ENCODE peak calls at places on chromosomes 6 and 20, in seven cellular contexts. One of them, this sample, is unnamed.

GRCh38 chr6:45480697-45481415 is 103.1 kb upstream of the SUPT3H start:
- DNase-seq in heart right ventricle: no peak
- DNase-seq in GM06990: no peak
- DNase-seq in naive thymus-derived CD4-positive, alpha-beta T cell: no peak
- DNase-seq in CD8-positive, alpha-beta memory T cell: no peak
- DNase-seq in HepG2: no peak
- DNase-seq in left lung: no peak
- DNase-seq in this sample: no peak

GRCh38 chr6:39281312-39281980 is 32.8 kb downstream of the KCNK17 start:
- DNase-seq in naive thymus-derived CD4-positive, alpha-beta T cell: no peak
- DNase-seq in left lung: no peak
- DNase-seq in heart right ventricle: no peak
- DNase-seq in CD8-positive, alpha-beta memory T cell: no peak
- DNase-seq in HepG2: no peak
- DNase-seq in GM06990: no peak
- DNase-seq in this sample: no peak

GRCh38 chr20:52654552-52654951 is 317.6 kb upstream of the TSHZ2 start:
- DNase-seq in heart right ventricle: no peak
- DNase-seq in naive thymus-derived CD4-positive, alpha-beta T cell: no peak
- DNase-seq in left lung: no peak
- DNase-seq in GM06990: no peak
- DNase-seq in HepG2: no peak
- DNase-seq in CD8-positive, alpha-beta memory T cell: no peak
- DNase-seq in this sample: no peak

GRCh38 chr6:7728855-7729590 is 3.1 kb downstream of the BMP6 start:
- DNase-seq in HepG2: no peak
- DNase-seq in GM06990: no peak
- DNase-seq in left lung: no peak
- DNase-seq in naive thymus-derived CD4-positive, alpha-beta T cell: no peak
- DNase-seq in heart right ventricle: no peak
- DNase-seq in CD8-positive, alpha-beta memory T cell: no peak
- DNase-seq in this sample: no peak

GRCh38 chr6:82866446-82866845 is 199.2 kb downstream of the UBE3D start:
- DNase-seq in CD8-positive, alpha-beta memory T cell: no peak
- DNase-seq in heart right ventricle: no peak
- DNase-seq in GM06990: no peak
- DNase-seq in naive thymus-derived CD4-positive, alpha-beta T cell: no peak
- DNase-seq in HepG2: no peak
- DNase-seq in left lung: no peak
- DNase-seq in this sample: no peak

GRCh38 chr6:169416249-169416648 is 162.6 kb upstream of the THBS2 start:
- DNase-seq in left lung: no peak
- DNase-seq in heart right ventricle: no peak
- DNase-seq in HepG2: no peak
- DNase-seq in GM06990: no peak
- DNase-seq in naive thymus-derived CD4-positive, alpha-beta T cell: no peak
- DNase-seq in CD8-positive, alpha-beta memory T cell: no peak
- DNase-seq in this sample: no peak

GRCh38 chr6:40524797-40525584 is 62.2 kb downstream of the LRFN2 start:
- DNase-seq in naive thymus-derived CD4-positive, alpha-beta T cell: no peak
- DNase-seq in left lung: no peak
- DNase-seq in HepG2: no peak
- DNase-seq in GM06990: no peak
- DNase-seq in CD8-positive, alpha-beta memory T cell: no peak
- DNase-seq in heart right ventricle: no peak
- DNase-seq in this sample: no peak

GRCh38 chr6:24506814-24507520 is 12.2 kb downstream of the ALDH5A1 start:
- DNase-seq in heart right ventricle: no peak
- DNase-seq in GM06990: no peak
- DNase-seq in CD8-positive, alpha-beta memory T cell: no peak
- DNase-seq in HepG2: no peak
- DNase-seq in left lung: no peak
- DNase-seq in naive thymus-derived CD4-positive, alpha-beta T cell: no peak
- DNase-seq in this sample: no peak

DNA sequence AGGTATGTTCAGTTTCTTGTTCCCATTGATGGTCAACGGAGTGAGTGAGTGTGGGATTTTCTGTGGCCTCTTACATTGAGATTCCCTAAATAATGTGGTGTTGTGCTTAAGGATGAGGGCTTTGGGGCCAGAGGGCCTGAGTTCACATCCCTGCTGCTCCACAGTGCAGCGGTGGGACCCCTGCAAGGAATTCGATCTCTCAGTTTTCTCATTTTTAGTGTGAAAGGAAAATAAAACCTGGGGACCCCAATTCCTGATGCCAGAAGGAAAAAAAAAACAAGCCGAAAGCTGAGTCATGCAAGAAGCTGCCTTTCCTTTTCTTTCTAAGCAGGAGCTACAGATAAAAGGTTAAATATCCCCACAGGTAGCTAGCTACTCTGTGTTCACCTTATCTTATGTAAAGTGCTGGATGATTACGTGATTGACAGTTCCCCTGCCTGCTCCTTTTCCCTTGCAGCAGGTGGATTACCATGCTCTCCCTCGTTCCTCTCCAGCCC is 120.2 kb upstream of the CLDN20 start:
- DNase-seq in naive thymus-derived CD4-positive, alpha-beta T cell: no peak
- DNase-seq in GM06990: no peak
- DNase-seq in HepG2: no peak
- DNase-seq in left lung: no peak
- DNase-seq in heart right ventricle: no peak
- DNase-seq in CD8-positive, alpha-beta memory T cell: no peak
- DNase-seq in this sample: no peak
- H3K36me3 ChIP-seq in naive thymus-derived CD4-positive, alpha-beta T cell: no peaks in the 10 kb centered on the region
- H3K36me3 ChIP-seq in GM06990: no peaks in the 10 kb centered on the region
- H3K36me3 ChIP-seq in HepG2: no peaks in the 10 kb centered on the region
- H3K36me3 ChIP-seq in left lung: no peaks in the 10 kb centered on the region
- H3K36me3 ChIP-seq in heart right ventricle: no peaks in the 10 kb centered on the region
- H3K36me3 ChIP-seq in CD8-positive, alpha-beta memory T cell: no peaks in the 10 kb centered on the region
- H3K36me3 ChIP-seq in this sample: peaks cover 3% of the 10 kb centered on the region

GRCh38 chr6:15522856-15523529 is 139.8 kb downstream of the DTNBP1 start:
- DNase-seq in heart right ventricle: no peak
- DNase-seq in GM06990: no peak
- DNase-seq in HepG2: no peak
- DNase-seq in naive thymus-derived CD4-positive, alpha-beta T cell: no peak
- DNase-seq in CD8-positive, alpha-beta memory T cell: no peak
- DNase-seq in left lung: no peak
- DNase-seq in this sample: no peak
- H3K36me3 ChIP-seq in heart right ventricle: no peaks in the 10 kb centered on the region
- H3K36me3 ChIP-seq in GM06990: peaks cover 14% of the 10 kb centered on the region
- H3K36me3 ChIP-seq in HepG2: peaks cover 6% of the 10 kb centered on the region
- H3K36me3 ChIP-seq in naive thymus-derived CD4-positive, alpha-beta T cell: no peaks in the 10 kb centered on the region
- H3K36me3 ChIP-seq in CD8-positive, alpha-beta memory T cell: no peaks in the 10 kb centered on the region
- H3K36me3 ChIP-seq in left lung: no peaks in the 10 kb centered on the region
- H3K36me3 ChIP-seq in this sample: peaks cover 23% of the 10 kb centered on the region

GRCh38 chr20:10658876-10659632 is 14.7 kb downstream of the JAG1 start:
- DNase-seq in naive thymus-derived CD4-positive, alpha-beta T cell: no peak
- DNase-seq in heart right ventricle: no peak
- DNase-seq in left lung: no peak
- DNase-seq in HepG2: no peak
- DNase-seq in CD8-positive, alpha-beta memory T cell: no peak
- DNase-seq in GM06990: no peak
- DNase-seq in this sample: no peak
- H3K36me3 ChIP-seq in naive thymus-derived CD4-positive, alpha-beta T cell: no peaks in the 10 kb centered on the region
- H3K36me3 ChIP-seq in heart right ventricle: no peaks in the 10 kb centered on the region
- H3K36me3 ChIP-seq in left lung: no peaks in the 10 kb centered on the region
- H3K36me3 ChIP-seq in HepG2: peaks cover 80% of the 10 kb centered on the region
- H3K36me3 ChIP-seq in CD8-positive, alpha-beta memory T cell: no peaks in the 10 kb centered on the region
- H3K36me3 ChIP-seq in GM06990: no peaks in the 10 kb centered on the region
- H3K36me3 ChIP-seq in this sample: peaks cover 12% of the 10 kb centered on the region

DNA sequence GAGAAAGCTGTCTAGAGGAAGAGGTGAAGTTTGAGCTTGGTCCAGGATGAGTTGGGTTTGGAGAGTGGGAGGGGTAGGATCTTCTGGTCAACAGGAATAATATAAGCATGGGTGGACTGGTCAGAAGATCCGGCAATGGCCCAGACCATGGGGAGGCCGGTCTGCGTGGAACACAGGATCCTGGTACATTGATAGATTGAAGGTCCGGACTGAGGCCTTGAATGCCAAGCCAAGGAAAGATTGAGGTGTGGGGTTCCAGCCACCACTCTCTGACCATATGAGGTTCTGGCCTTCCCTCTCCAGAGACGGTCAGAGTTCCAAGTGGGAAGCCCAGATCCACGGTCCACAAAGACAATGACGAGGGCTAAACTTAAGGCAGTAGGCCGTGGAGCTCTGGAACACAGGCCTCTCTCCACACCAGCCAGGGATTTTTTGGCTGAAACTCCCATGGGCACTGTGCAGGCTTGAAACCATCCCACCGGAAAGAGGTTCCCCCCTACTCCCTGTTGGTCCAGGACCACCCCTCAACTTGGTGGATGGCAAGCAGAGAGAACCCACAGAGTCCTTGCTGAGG is 3.2 kb downstream of the MDFI start:
- DNase-seq in HepG2: no peak
- DNase-seq in heart right ventricle: no peak
- DNase-seq in GM06990: no peak
- DNase-seq in naive thymus-derived CD4-positive, alpha-beta T cell: no peak
- DNase-seq in left lung: no peak
- DNase-seq in CD8-positive, alpha-beta memory T cell: no peak
- DNase-seq in this sample: no peak
- H3K36me3 ChIP-seq in HepG2: no peaks in the 10 kb centered on the region
- H3K36me3 ChIP-seq in heart right ventricle: no peaks in the 10 kb centered on the region
- H3K36me3 ChIP-seq in GM06990: no peaks in the 10 kb centered on the region
- H3K36me3 ChIP-seq in naive thymus-derived CD4-positive, alpha-beta T cell: no peaks in the 10 kb centered on the region
- H3K36me3 ChIP-seq in left lung: no peaks in the 10 kb centered on the region
- H3K36me3 ChIP-seq in CD8-positive, alpha-beta memory T cell: no peaks in the 10 kb centered on the region
- H3K36me3 ChIP-seq in this sample: no peaks in the 10 kb centered on the region

GRCh38 chr6:15596241-15596896 is 66.5 kb downstream of the DTNBP1 start:
- DNase-seq in CD8-positive, alpha-beta memory T cell: no peak
- DNase-seq in HepG2: no peak
- DNase-seq in naive thymus-derived CD4-positive, alpha-beta T cell: no peak
- DNase-seq in GM06990: no peak
- DNase-seq in heart right ventricle: no peak
- DNase-seq in left lung: no peak
- DNase-seq in this sample: no peak

GRCh38 chr6:15598273-15598778 is 64.5 kb downstream of the DTNBP1 start:
- DNase-seq in naive thymus-derived CD4-positive, alpha-beta T cell: no peak
- DNase-seq in heart right ventricle: no peak
- DNase-seq in GM06990: no peak
- DNase-seq in left lung: no peak
- DNase-seq in CD8-positive, alpha-beta memory T cell: no peak
- DNase-seq in HepG2: no peak
- DNase-seq in this sample: no peak

GRCh38 chr6:15594512-15595241 is 68.2 kb downstream of the DTNBP1 start:
- DNase-seq in HepG2: no peak
- DNase-seq in CD8-positive, alpha-beta memory T cell: no peak
- DNase-seq in naive thymus-derived CD4-positive, alpha-beta T cell: no peak
- DNase-seq in left lung: no peak
- DNase-seq in heart right ventricle: no peak
- DNase-seq in GM06990: no peak
- DNase-seq in this sample: no peak

GRCh38 chr6:15593798-15594197 is 69.0 kb downstream of the DTNBP1 start:
- DNase-seq in heart right ventricle: no peak
- DNase-seq in naive thymus-derived CD4-positive, alpha-beta T cell: no peak
- DNase-seq in CD8-positive, alpha-beta memory T cell: no peak
- DNase-seq in GM06990: no peak
- DNase-seq in left lung: no peak
- DNase-seq in HepG2: no peak
- DNase-seq in this sample: no peak

GRCh38 chr6:15595461-15596173 is 67.2 kb downstream of the DTNBP1 start:
- DNase-seq in left lung: no peak
- DNase-seq in heart right ventricle: no peak
- DNase-seq in CD8-positive, alpha-beta memory T cell: no peak
- DNase-seq in HepG2: no peak
- DNase-seq in naive thymus-derived CD4-positive, alpha-beta T cell: no peak
- DNase-seq in GM06990: no peak
- DNase-seq in this sample: no peak
- H3K36me3 ChIP-seq in left lung: no peaks in the 10 kb centered on the region
- H3K36me3 ChIP-seq in heart right ventricle: no peaks in the 10 kb centered on the region
- H3K36me3 ChIP-seq in CD8-positive, alpha-beta memory T cell: no peaks in the 10 kb centered on the region
- H3K36me3 ChIP-seq in HepG2: no peaks in the 10 kb centered on the region
- H3K36me3 ChIP-seq in naive thymus-derived CD4-positive, alpha-beta T cell: no peaks in the 10 kb centered on the region
- H3K36me3 ChIP-seq in GM06990: no peaks in the 10 kb centered on the region
- H3K36me3 ChIP-seq in this sample: no peaks in the 10 kb centered on the region

GRCh38 chr20:51417745-51418529 is 124.6 kb downstream of the NFATC2 start:
- DNase-seq in CD8-positive, alpha-beta memory T cell: peak; percentile 35
- DNase-seq in left lung: no peak
- DNase-seq in HepG2: no peak
- DNase-seq in heart right ventricle: no peak
- DNase-seq in naive thymus-derived CD4-positive, alpha-beta T cell: no peak
- DNase-seq in GM06990: no peak
- DNase-seq in this sample: no peak

GRCh38 chr20:51420805-51421204 is 121.7 kb downstream of the NFATC2 start:
- DNase-seq in naive thymus-derived CD4-positive, alpha-beta T cell: no peak
- DNase-seq in HepG2: no peak
- DNase-seq in left lung: no peak
- DNase-seq in heart right ventricle: no peak
- DNase-seq in GM06990: no peak
- DNase-seq in CD8-positive, alpha-beta memory T cell: no peak
- DNase-seq in this sample: no peak

GRCh38 chr20:51420111-51420510 is 122.4 kb downstream of the NFATC2 start:
- DNase-seq in HepG2: no peak
- DNase-seq in GM06990: no peak
- DNase-seq in heart right ventricle: no peak
- DNase-seq in left lung: no peak
- DNase-seq in naive thymus-derived CD4-positive, alpha-beta T cell: no peak
- DNase-seq in CD8-positive, alpha-beta memory T cell: no peak
- DNase-seq in this sample: no peak

GRCh38 chr20:51419236-51419635 is 123.3 kb downstream of the NFATC2 start:
- DNase-seq in left lung: no peak
- DNase-seq in naive thymus-derived CD4-positive, alpha-beta T cell: no peak
- DNase-seq in HepG2: no peak
- DNase-seq in CD8-positive, alpha-beta memory T cell: no peak
- DNase-seq in heart right ventricle: no peak
- DNase-seq in GM06990: no peak
- DNase-seq in this sample: no peak

GRCh38 chr20:51419646-51420045 is 122.9 kb downstream of the NFATC2 start:
- DNase-seq in GM06990: no peak
- DNase-seq in HepG2: no peak
- DNase-seq in naive thymus-derived CD4-positive, alpha-beta T cell: no peak
- DNase-seq in heart right ventricle: no peak
- DNase-seq in left lung: no peak
- DNase-seq in CD8-positive, alpha-beta memory T cell: no peak
- DNase-seq in this sample: no peak
- H3K36me3 ChIP-seq in GM06990: peaks cover 7% of the 10 kb centered on the region
- H3K36me3 ChIP-seq in HepG2: no peaks in the 10 kb centered on the region
- H3K36me3 ChIP-seq in naive thymus-derived CD4-positive, alpha-beta T cell: peaks cover 4% of the 10 kb centered on the region
- H3K36me3 ChIP-seq in heart right ventricle: no peaks in the 10 kb centered on the region
- H3K36me3 ChIP-seq in left lung: no peaks in the 10 kb centered on the region
- H3K36me3 ChIP-seq in CD8-positive, alpha-beta memory T cell: peaks cover 21% of the 10 kb centered on the region
- H3K36me3 ChIP-seq in this sample: no peaks in the 10 kb centered on the region